ENCODE peak calls at places on chromosomes 11 and 22, in five cellular contexts. R is Caki2; B is substantia nigra; V is naive thymus-derived CD8-positive, alpha-beta T cell; K is activated CD4-positive, alpha-beta T cell treated with anti-CD3 and anti-CD28 coated beads, Interleukin-2, amount 10 ng/mL, durations not matched to agents 7 days and 5 days. H is an unnamed sample.

GRCh38 chr11:32023370-32023964 is 67.4 kb upstream of the RCN1 start:
- DNase-seq in B (no peak), R (no peak), K (no peak), V (no peak), H (no peak)

GRCh38 chr11:67630943-67631331 is 1.2 kb upstream of the NUDT8 start:
- DNase-seq in R (no peak), B (no peak), V (no peak), K (no peak), H (no peak)

GRCh38 chr11:107988397-107989158 is 20.1 kb upstream of the CUL5 start:
- DNase-seq in K (no peak), B (no peak), V (no peak), R (no peak), H (no peak)

GRCh38 chr11:97454988-97455387 is 1065.2 kb downstream of the JRKL start:
- DNase-seq in B (no peak), R (no peak), V (no peak), K (no peak), H (no peak)

GRCh38 chr22:18075101-18075730 is 2.6 kb upstream of the PEX26 start:
- DNase-seq in R (no peak), B (no peak), K (no peak), V (no peak), H (no peak)

GRCh38 chr11:116874251-116874650 is 36.8 kb upstream of the APOA1 start:
- DNase-seq in R (no peak), V (no peak), K (no peak), B (no peak), H (no peak)

GRCh38 chr22:30435674-30436126 is 10.1 kb downstream of the MTFP1 start:
- DNase-seq in K (peak), R (no peak), B (no peak), V (peak), H (peak)

GRCh38 chr11:36300651-36301050 is 4.6 kb downstream of the PRR5L start:
- DNase-seq in V (no peak), K (no peak), B (peak), R (no peak), H (no peak)

GRCh38 chr11:13007182-13007581 is 1.9 kb upstream of the RASSF10 start:
- DNase-seq in B (no peak), R (no peak), K (no peak), V (no peak), H (no peak)

GRCh38 chr11:15816270-15816871 is 540.0 kb downstream of the SOX6 start:
- DNase-seq in B (no peak), V (no peak), K (no peak), R (peak), H (no peak)

GRCh38 chr11:85806876-85807275 is 4.1 kb downstream of the SYTL2 start:
- DNase-seq in K (no peak), R (no peak), B (no peak), V (no peak), H (no peak)

GRCh38 chr11:32487270-32487669 is 51.9 kb upstream of the WT1 start:
- DNase-seq in V (no peak), R (no peak), B (no peak), K (no peak), H (no peak)

GRCh38 chr11:32266611-32267010 is 168.7 kb downstream of the WT1 start:
- DNase-seq in V (no peak), B (no peak), K (no peak), R (no peak), H (no peak)

GRCh38 chr11:128775513-128775912 is 81.6 kb downstream of the FLI1 start:
- DNase-seq in B (no peak), R (no peak), V (no peak), K (no peak), H (no peak)